ENCODE peak calls at places on chromosomes 2 and 18, in six cellular contexts. L is transverse colon, B is tibial nerve, M is erythroblast, N is adrenal gland, Y is GM12891. J is an unnamed sample.

GRCh38 chr2:181250691-181251090 is 206.5 kb upstream of the ITGA4 start:
- DNase-seq in B (no peak), M (no peak), Y (no peak), L (no peak), N (no peak), J (no peak)

GRCh38 chr2:189134485-189134884 is 45.1 kb downstream of the COL5A2 start:
- DNase-seq in L (no peak), M (no peak), B (no peak), Y (no peak), N (no peak), J (no peak)

GRCh38 chr2:8679827-8680731 is 1.8 kb upstream of the ID2 start:
- DNase-seq in L (peak; percentile 70), M (peak; percentile 58), N (peak; percentile 69), B (no peak), Y (no peak), J (no peak)

GRCh38 chr2:122028371-122029102 is 273.1 kb downstream of the TSN start:
- DNase-seq in M (no peak), N (peak; percentile 5), B (no peak), Y (no peak), L (no peak), J (peak; percentile 27)

GRCh38 chr2:113980946-113981345 is 91.1 kb downstream of the ACTR3 start:
- DNase-seq in B (no peak), Y (no peak), M (peak; percentile 6), N (no peak), L (no peak), J (no peak)

GRCh38 chr2:197759625-197760292 is 25.4 kb downstream of the BOLL start:
- DNase-seq in L (no peak), B (no peak), M (no peak), Y (no peak), N (no peak), J (no peak)

GRCh38 chr2:114812261-114812660 is 369.8 kb downstream of the DPP10 start:
- DNase-seq in N (no peak), M (no peak), Y (no peak), L (no peak), B (no peak), J (no peak)

GRCh38 chr18:67875936-67876335 is 359.4 kb upstream of the DSEL start:
- DNase-seq in B (no peak), L (no peak), Y (no peak), M (no peak), N (no peak), J (no peak)

GRCh38 chr18:24086082-24086481 is 52.8 kb upstream of the CABYR start:
- DNase-seq in B (no peak), L (no peak), N (no peak), M (no peak), Y (no peak), J (no peak)

GRCh38 chr2:164061129-164061746 is 325.4 kb upstream of the FIGN start:
- DNase-seq in L (no peak), Y (peak; percentile 7), N (peak; percentile 47), M (peak; percentile 55), B (no peak), J (peak; percentile 11)

GRCh38 chr18:62152844-62153243 is 34.0 kb downstream of the PIGN start:
- DNase-seq in L (no peak), Y (no peak), B (no peak), M (no peak), N (no peak), J (no peak)

GRCh38 chr2:67877281-67877680 is 185.5 kb downstream of the C1D start:
- DNase-seq in Y (no peak), M (no peak), N (no peak), B (no peak), L (no peak), J (no peak)

GRCh38 chr2:146239392-146240135 is 1605.3 kb upstream of the ACVR2A start:
- DNase-seq in M (no peak), N (no peak), L (no peak), B (no peak), Y (no peak), J (no peak)

GRCh38 chr2:72887032-72887835 is at the start of gene SPR:
- DNase-seq in M (peak; percentile 80), Y (peak; percentile 55), N (peak; percentile 82), B (peak; percentile 57), L (peak; percentile 85), J (peak; percentile 77)

GRCh38 chr2:165009466-165009865 is 54.1 kb upstream of the SLC38A11 start:
- DNase-seq in B (no peak), L (no peak), M (no peak), Y (no peak), N (no peak), J (no peak)

GRCh38 chr2:147345246-147345645 is 499.6 kb upstream of the ACVR2A start:
- DNase-seq in L (no peak), B (no peak), M (no peak), Y (no peak), N (no peak), J (no peak)

GRCh38 chr2:147348886-147349285 is 495.9 kb upstream of the ACVR2A start:
- DNase-seq in N (no peak), Y (no peak), L (no peak), M (no peak), B (no peak), J (no peak)

GRCh38 chr2:147351789-147352188 is 493.0 kb upstream of the ACVR2A start:
- DNase-seq in Y (no peak), L (no peak), M (no peak), B (no peak), N (no peak), J (no peak)

DNA sequence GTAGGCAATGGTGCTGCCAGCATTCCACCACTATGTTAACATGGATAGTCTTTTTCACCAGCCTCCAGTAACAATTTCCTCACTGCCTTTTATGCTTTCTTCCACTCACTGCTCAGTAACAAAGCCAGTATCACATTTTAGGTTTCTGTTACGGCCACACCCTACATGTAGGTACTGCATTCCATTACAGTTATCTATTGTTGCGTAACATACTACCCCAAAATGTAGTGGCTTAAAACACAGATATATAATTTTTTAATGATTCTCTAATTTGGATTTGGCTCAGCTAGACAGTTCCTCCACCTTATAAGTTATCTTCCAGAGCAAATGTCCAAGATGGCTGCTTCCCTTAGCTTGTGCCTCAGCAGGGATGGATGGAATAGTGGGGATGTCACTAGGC is 498.7 kb upstream of the ACVR2A start:
- DNase-seq in Y (no peak), L (no peak), N (no peak), M (no peak), B (no peak), J (no peak)
- TF ChIP-seq POLR2A in Y (no peak), L (no peak), N (no peak), M (no peak), B (no peak), J (no peak)

GRCh38 chr2:147660680-147661079 is 184.1 kb upstream of the ACVR2A start:
- DNase-seq in M (no peak), N (no peak), L (no peak), B (no peak), Y (no peak), J (no peak)

GRCh38 chr2:147662221-147662620 is 182.6 kb upstream of the ACVR2A start:
- DNase-seq in N (no peak), Y (no peak), M (no peak), B (no peak), L (no peak), J (no peak)

GRCh38 chr2:147659051-147659450 is 185.8 kb upstream of the ACVR2A start:
- DNase-seq in N (no peak), Y (no peak), L (no peak), M (no peak), B (no peak), J (no peak)

DNA sequence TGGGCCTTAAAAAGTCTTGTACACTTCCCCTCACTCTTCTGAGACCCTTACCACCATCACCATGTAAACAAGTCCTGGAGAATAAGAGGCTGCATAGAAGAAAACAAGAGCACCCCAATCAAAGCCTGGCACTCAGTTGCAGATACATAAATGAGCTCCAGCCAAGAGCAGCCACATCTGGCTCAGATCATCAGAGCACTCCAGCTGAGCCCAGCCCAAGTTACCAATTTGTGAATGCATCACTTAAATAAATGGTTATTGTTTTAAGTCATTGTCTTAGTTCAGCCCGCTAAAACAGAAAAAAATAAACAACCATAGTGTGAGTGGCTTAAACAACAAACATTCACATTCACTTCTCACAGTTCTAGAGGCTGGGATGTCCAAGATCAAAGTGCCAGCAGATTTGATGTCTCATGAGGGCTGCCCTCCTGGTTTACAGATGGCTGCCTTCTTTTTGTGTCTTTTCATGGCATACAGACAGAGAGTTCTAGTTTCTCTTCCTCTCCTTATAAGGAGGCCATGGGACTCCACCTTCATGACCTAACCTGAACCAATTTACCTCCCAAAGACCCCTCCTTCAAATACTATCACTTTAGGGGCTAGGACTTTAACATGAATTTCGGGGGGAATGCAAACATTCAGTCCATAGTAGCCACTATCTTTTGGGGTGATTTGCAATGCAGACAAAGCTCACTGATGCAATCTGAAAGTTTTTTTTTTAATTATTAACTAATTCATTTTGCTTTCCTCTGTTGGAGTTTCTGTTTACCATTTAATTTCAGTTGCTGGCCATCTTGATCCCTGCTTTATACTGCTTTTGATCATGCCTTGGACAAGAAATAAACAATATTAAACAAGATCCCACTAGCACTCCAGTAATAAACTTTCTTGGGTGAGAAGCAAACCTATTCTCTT is 187.5 kb upstream of the ACVR2A start:
- DNase-seq in N (no peak), Y (no peak), L (no peak), B (no peak), M (no peak), J (no peak)
- TF ChIP-seq POLR2A in N (no peak), Y (no peak), L (no peak), B (no peak), M (no peak), J (no peak)

GRCh38 chr18:22817844-22818243 is 115.3 kb upstream of the RBBP8 start:
- DNase-seq in Y (no peak), B (no peak), L (no peak), N (no peak), M (no peak), J (no peak)

GRCh38 chr18:22814329-22814703 is 118.8 kb upstream of the RBBP8 start:
- DNase-seq in B (no peak), M (no peak), N (no peak), L (no peak), Y (no peak), J (no peak)

GRCh38 chr18:22816266-22817176 is 116.6 kb upstream of the RBBP8 start:
- DNase-seq in L (peak; percentile 68), N (no peak), Y (no peak), B (no peak), M (no peak), J (no peak)

GRCh38 chr18:22813648-22814328 is 119.3 kb upstream of the RBBP8 start:
- DNase-seq in M (peak; percentile 35), N (no peak), Y (no peak), L (no peak), B (no peak), J (no peak)
- TF ChIP-seq POLR2A in M (no peak), N (no peak), Y (no peak), L (no peak), B (no peak), J (no peak)

DNA sequence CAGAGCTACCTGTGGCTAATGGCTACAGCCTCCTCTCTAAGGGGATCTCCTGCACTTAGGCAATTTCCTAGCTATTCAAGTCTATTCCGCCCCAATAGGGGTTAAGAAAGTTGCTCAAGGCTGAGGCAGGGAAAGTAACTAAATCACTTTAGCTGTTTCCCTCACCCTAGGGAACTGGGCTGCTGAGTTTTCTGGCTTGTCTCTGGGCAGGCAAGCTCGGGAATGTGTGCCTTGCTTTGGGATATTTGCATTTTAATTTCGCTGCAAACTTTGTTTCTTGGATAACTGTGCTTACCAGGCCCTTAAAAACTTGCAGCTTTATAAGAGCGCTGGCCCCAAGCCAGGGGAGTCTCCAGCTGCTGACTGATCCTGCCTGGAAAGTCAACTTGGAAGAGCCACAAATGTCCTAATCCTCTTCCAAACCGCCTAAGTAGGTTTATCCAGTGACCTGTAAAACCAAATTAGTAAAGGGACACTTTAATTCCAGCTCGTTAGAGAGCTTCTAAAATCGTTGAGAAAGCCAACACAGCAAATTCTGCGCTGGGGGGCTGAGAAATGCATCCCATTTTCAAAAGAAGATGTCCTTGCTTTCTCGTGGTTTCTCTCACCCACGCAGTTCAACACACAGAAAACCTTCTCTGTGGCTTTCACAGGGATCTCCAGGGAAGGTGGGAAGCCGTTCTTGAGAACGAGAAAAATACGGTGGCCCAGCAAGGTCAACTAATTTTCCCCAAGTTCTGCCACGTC is 59.5 kb upstream of the SP3 start:
- DNase-seq in L (peak; percentile 66), N (peak; percentile 60), Y (no peak), B (peak; percentile 88), M (no peak), J (no peak)
- TF ChIP-seq POLR2A in L (no peak), N (no peak), Y (no peak), B (no peak), M (no peak), J (no peak)

J was measured in H54.